ENCODE peak calls at places on chromosomes 2 and 18, in five cellular contexts. P, C, V, X and Y are unnamed samples.

GRCh38 chr2:99504844-99505584 is 15.2 kb upstream of the REV1 start:
- DNase-seq in P (no peak), C (no peak), V (no peak), X (no peak), Y (no peak)

GRCh38 chr18:27184115-27185024 is 738 bp downstream of the CHST9 start:
- DNase-seq in P (no peak), C (no peak), V (no peak), X (no peak), Y (no peak)

GRCh38 chr2:20594048-20594750 is 56.7 kb downstream of the HS1BP3 start:
- DNase-seq in P (no peak), C (no peak), V (no peak), X (no peak), Y (no peak)

GRCh38 chr2:121579326-121579725 is 48.6 kb downstream of the RNU4ATAC start:
- DNase-seq in P (no peak), C (no peak), V (no peak), X (no peak), Y (no peak)

GRCh38 chr2:128291844-128292598 is 26.6 kb downstream of the HS6ST1 start:
- DNase-seq in P (no peak), C (no peak), V (no peak), X (no peak), Y (no peak)

GRCh38 chr2:120395686-120396518 is 50.0 kb downstream of the INHBB start:
- DNase-seq in P (no peak), C (no peak), V (no peak), X (no peak), Y (no peak)

GRCh38 chr2:172671506-172671905 is 64.1 kb upstream of the RAPGEF4 start:
- DNase-seq in P (no peak), C (no peak), V (peak; percentile 27), X (no peak), Y (no peak)

GRCh38 chr2:238103465-238104070 is 3.4 kb downstream of the ESPNL start:
- DNase-seq in P (no peak), C (no peak), V (no peak), X (no peak), Y (no peak)

GRCh38 chr2:130834091-130834922 is 2.4 kb upstream of the ARHGEF4 start:
- DNase-seq in P (no peak), C (no peak), V (peak; percentile 72), X (no peak), Y (no peak)